ENCODE peak calls at places on chromosomes 11 and 22, in six cellular contexts. One of them, this sample, is unnamed.

GRCh38 chr11:1762537-1763302 is 1.0 kb downstream of the CTSD start:
- DNase-seq in amniotic stem cell: no peak
- DNase-seq in activated T-cell treated with anti-CD3 and anti-CD28 coated beads, Interleukin-2, amount 50 U/mL, for 72 hours: no peak
- DNase-seq in dermis blood vessel endothelial cell: peak; percentile 47
- DNase-seq in ACHN: peak; percentile 38
- DNase-seq in GM23248: no peak
- DNase-seq in this sample: no peak

GRCh38 chr11:30608534-30608933 is 22.4 kb upstream of the MPPED2 start:
- DNase-seq in amniotic stem cell: no peak
- DNase-seq in activated T-cell treated with anti-CD3 and anti-CD28 coated beads, Interleukin-2, amount 50 U/mL, for 72 hours: no peak
- DNase-seq in dermis blood vessel endothelial cell: no peak
- DNase-seq in ACHN: no peak
- DNase-seq in GM23248: no peak
- DNase-seq in this sample: no peak

GRCh38 chr11:120192831-120193625 is 17.8 kb upstream of the OAF start:
- DNase-seq in amniotic stem cell: no peak
- DNase-seq in activated T-cell treated with anti-CD3 and anti-CD28 coated beads, Interleukin-2, amount 50 U/mL, for 72 hours: no peak
- DNase-seq in dermis blood vessel endothelial cell: no peak
- DNase-seq in ACHN: no peak
- DNase-seq in GM23248: no peak
- DNase-seq in this sample: no peak

GRCh38 chr11:119734788-119735187 is 5.8 kb upstream of the NECTIN1 start:
- DNase-seq in amniotic stem cell: no peak
- DNase-seq in activated T-cell treated with anti-CD3 and anti-CD28 coated beads, Interleukin-2, amount 50 U/mL, for 72 hours: no peak
- DNase-seq in dermis blood vessel endothelial cell: peak; percentile 33
- DNase-seq in ACHN: no peak
- DNase-seq in GM23248: no peak
- DNase-seq in this sample: no peak

GRCh38 chr22:19967850-19968449 is 26.3 kb upstream of the TXNRD2 start:
- DNase-seq in amniotic stem cell: no peak
- DNase-seq in activated T-cell treated with anti-CD3 and anti-CD28 coated beads, Interleukin-2, amount 50 U/mL, for 72 hours: no peak
- DNase-seq in dermis blood vessel endothelial cell: no peak
- DNase-seq in ACHN: no peak
- DNase-seq in GM23248: no peak
- DNase-seq in this sample: no peak

GRCh38 chr11:19447150-19447566 is 206.4 kb upstream of the E2F8 start:
- DNase-seq in amniotic stem cell: no peak
- DNase-seq in activated T-cell treated with anti-CD3 and anti-CD28 coated beads, Interleukin-2, amount 50 U/mL, for 72 hours: no peak
- DNase-seq in dermis blood vessel endothelial cell: peak; percentile 63
- DNase-seq in ACHN: no peak
- DNase-seq in GM23248: peak; percentile 40
- DNase-seq in this sample: no peak

GRCh38 chr11:112226062-112226921 is at the start of gene PTS:
- DNase-seq in amniotic stem cell: peak; percentile 44
- DNase-seq in activated T-cell treated with anti-CD3 and anti-CD28 coated beads, Interleukin-2, amount 50 U/mL, for 72 hours: peak; percentile 90
- DNase-seq in dermis blood vessel endothelial cell: peak; percentile 90
- DNase-seq in ACHN: peak; percentile 88
- DNase-seq in GM23248: peak; percentile 97
- DNase-seq in this sample: peak; percentile 82

GRCh38 chr11:130178441-130178971 is 18.9 kb downstream of the ST14 start:
- DNase-seq in amniotic stem cell: no peak
- DNase-seq in activated T-cell treated with anti-CD3 and anti-CD28 coated beads, Interleukin-2, amount 50 U/mL, for 72 hours: no peak
- DNase-seq in dermis blood vessel endothelial cell: no peak
- DNase-seq in ACHN: no peak
- DNase-seq in GM23248: no peak
- DNase-seq in this sample: no peak

GRCh38 chr11:134414036-134414731 is 2.1 kb upstream of the B3GAT1 start:
- DNase-seq in amniotic stem cell: no peak
- DNase-seq in activated T-cell treated with anti-CD3 and anti-CD28 coated beads, Interleukin-2, amount 50 U/mL, for 72 hours: no peak
- DNase-seq in dermis blood vessel endothelial cell: no peak
- DNase-seq in ACHN: no peak
- DNase-seq in GM23248: no peak
- DNase-seq in this sample: no peak

GRCh38 chr22:46934746-46935491 is 172.5 kb downstream of the TBC1D22A start:
- DNase-seq in amniotic stem cell: peak; percentile 58
- DNase-seq in activated T-cell treated with anti-CD3 and anti-CD28 coated beads, Interleukin-2, amount 50 U/mL, for 72 hours: peak; percentile 33
- DNase-seq in dermis blood vessel endothelial cell: peak; percentile 93
- DNase-seq in ACHN: peak; percentile 90
- DNase-seq in GM23248: peak; percentile 95
- DNase-seq in this sample: peak; percentile 22

GRCh38 chr11:66113132-66113856 is 43.2 kb downstream of the PACS1 start:
- DNase-seq in amniotic stem cell: peak; percentile 52
- DNase-seq in activated T-cell treated with anti-CD3 and anti-CD28 coated beads, Interleukin-2, amount 50 U/mL, for 72 hours: no peak
- DNase-seq in dermis blood vessel endothelial cell: peak; percentile 73
- DNase-seq in ACHN: peak; percentile 74
- DNase-seq in GM23248: peak; percentile 94
- DNase-seq in this sample: peak; percentile 6

GRCh38 chr22:30362632-30363281 is 6.0 kb downstream of the CCDC157 start:
- DNase-seq in amniotic stem cell: no peak
- DNase-seq in activated T-cell treated with anti-CD3 and anti-CD28 coated beads, Interleukin-2, amount 50 U/mL, for 72 hours: no peak
- DNase-seq in dermis blood vessel endothelial cell: no peak
- DNase-seq in ACHN: no peak
- DNase-seq in GM23248: no peak
- DNase-seq in this sample: no peak

GRCh38 chr11:1006762-1007161 is 29.8 kb downstream of the MUC6 start:
- DNase-seq in amniotic stem cell: no peak
- DNase-seq in activated T-cell treated with anti-CD3 and anti-CD28 coated beads, Interleukin-2, amount 50 U/mL, for 72 hours: no peak
- DNase-seq in dermis blood vessel endothelial cell: no peak
- DNase-seq in ACHN: no peak
- DNase-seq in GM23248: no peak
- DNase-seq in this sample: no peak

GRCh38 chr11:44094260-44094868 is 1.1 kb upstream of the EXT2 start:
- DNase-seq in amniotic stem cell: peak; percentile 61
- DNase-seq in activated T-cell treated with anti-CD3 and anti-CD28 coated beads, Interleukin-2, amount 50 U/mL, for 72 hours: peak; percentile 84
- DNase-seq in dermis blood vessel endothelial cell: peak; percentile 87
- DNase-seq in ACHN: peak; percentile 76
- DNase-seq in GM23248: peak; percentile 87
- DNase-seq in this sample: peak; percentile 87

GRCh38 chr22:49973018-49973965 is 12.7 kb downstream of the PIM3 start:
- DNase-seq in amniotic stem cell: no peak
- DNase-seq in activated T-cell treated with anti-CD3 and anti-CD28 coated beads, Interleukin-2, amount 50 U/mL, for 72 hours: no peak
- DNase-seq in dermis blood vessel endothelial cell: no peak
- DNase-seq in ACHN: no peak
- DNase-seq in GM23248: no peak
- DNase-seq in this sample: no peak

GRCh38 chr11:62402226-62402625 is 16.6 kb upstream of the SCGB1A1 start:
- DNase-seq in amniotic stem cell: no peak
- DNase-seq in activated T-cell treated with anti-CD3 and anti-CD28 coated beads, Interleukin-2, amount 50 U/mL, for 72 hours: peak; percentile 58
- DNase-seq in dermis blood vessel endothelial cell: no peak
- DNase-seq in ACHN: no peak
- DNase-seq in GM23248: peak; percentile 57
- DNase-seq in this sample: no peak

GRCh38 chr11:74321487-74322188 is 10.2 kb upstream of the P4HA3 start:
- DNase-seq in amniotic stem cell: peak; percentile 62
- DNase-seq in activated T-cell treated with anti-CD3 and anti-CD28 coated beads, Interleukin-2, amount 50 U/mL, for 72 hours: peak; percentile 23
- DNase-seq in dermis blood vessel endothelial cell: peak; percentile 96
- DNase-seq in ACHN: peak; percentile 29
- DNase-seq in GM23248: peak; percentile 81
- DNase-seq in this sample: peak; percentile 69

GRCh38 chr11:69361466-69361865 is 67.5 kb downstream of the MYEOV start:
- DNase-seq in amniotic stem cell: no peak
- DNase-seq in activated T-cell treated with anti-CD3 and anti-CD28 coated beads, Interleukin-2, amount 50 U/mL, for 72 hours: no peak
- DNase-seq in dermis blood vessel endothelial cell: no peak
- DNase-seq in ACHN: no peak
- DNase-seq in GM23248: no peak
- DNase-seq in this sample: no peak

GRCh38 chr11:44101098-44101497 is 5.6 kb downstream of the EXT2 start:
- DNase-seq in amniotic stem cell: no peak
- DNase-seq in activated T-cell treated with anti-CD3 and anti-CD28 coated beads, Interleukin-2, amount 50 U/mL, for 72 hours: no peak
- DNase-seq in dermis blood vessel endothelial cell: no peak
- DNase-seq in ACHN: no peak
- DNase-seq in GM23248: no peak
- DNase-seq in this sample: no peak

GRCh38 chr11:110896358-110896757 is 184.1 kb upstream of the ARHGAP20 start:
- DNase-seq in amniotic stem cell: peak; percentile 28
- DNase-seq in activated T-cell treated with anti-CD3 and anti-CD28 coated beads, Interleukin-2, amount 50 U/mL, for 72 hours: no peak
- DNase-seq in dermis blood vessel endothelial cell: no peak
- DNase-seq in ACHN: peak; percentile 32
- DNase-seq in GM23248: peak; percentile 87
- DNase-seq in this sample: no peak

GRCh38 chr11:62687508-62688396 is 1.6 kb downstream of the LRRN4CL start:
- DNase-seq in amniotic stem cell: no peak
- DNase-seq in activated T-cell treated with anti-CD3 and anti-CD28 coated beads, Interleukin-2, amount 50 U/mL, for 72 hours: no peak
- DNase-seq in dermis blood vessel endothelial cell: no peak
- DNase-seq in ACHN: no peak
- DNase-seq in GM23248: no peak
- DNase-seq in this sample: no peak

GRCh38 chr11:63854696-63855095 is 15.8 kb downstream of the MARK2 start:
- DNase-seq in amniotic stem cell: no peak
- DNase-seq in activated T-cell treated with anti-CD3 and anti-CD28 coated beads, Interleukin-2, amount 50 U/mL, for 72 hours: no peak
- DNase-seq in dermis blood vessel endothelial cell: no peak
- DNase-seq in ACHN: no peak
- DNase-seq in GM23248: no peak
- DNase-seq in this sample: no peak

GRCh38 chr22:38030311-38031133 is 26.7 kb upstream of the PICK1 start:
- DNase-seq in amniotic stem cell: no peak
- DNase-seq in activated T-cell treated with anti-CD3 and anti-CD28 coated beads, Interleukin-2, amount 50 U/mL, for 72 hours: no peak
- DNase-seq in dermis blood vessel endothelial cell: no peak
- DNase-seq in ACHN: no peak
- DNase-seq in GM23248: peak; percentile 24
- DNase-seq in this sample: no peak

GRCh38 chr22:18056161-18056666 is 21.6 kb upstream of the PEX26 start:
- DNase-seq in amniotic stem cell: peak; percentile 50
- DNase-seq in activated T-cell treated with anti-CD3 and anti-CD28 coated beads, Interleukin-2, amount 50 U/mL, for 72 hours: no peak
- DNase-seq in dermis blood vessel endothelial cell: peak; percentile 54
- DNase-seq in ACHN: no peak
- DNase-seq in GM23248: peak; percentile 91
- DNase-seq in this sample: peak; percentile 64

GRCh38 chr11:119420631-119421030 is 2.3 kb downstream of the THY1 start:
- DNase-seq in amniotic stem cell: no peak
- DNase-seq in activated T-cell treated with anti-CD3 and anti-CD28 coated beads, Interleukin-2, amount 50 U/mL, for 72 hours: no peak
- DNase-seq in dermis blood vessel endothelial cell: no peak
- DNase-seq in ACHN: no peak
- DNase-seq in GM23248: no peak
- DNase-seq in this sample: no peak

GRCh38 chr11:119470316-119471266 is 47.6 kb upstream of the THY1 start:
- DNase-seq in amniotic stem cell: peak; percentile 65
- DNase-seq in activated T-cell treated with anti-CD3 and anti-CD28 coated beads, Interleukin-2, amount 50 U/mL, for 72 hours: no peak
- DNase-seq in dermis blood vessel endothelial cell: no peak
- DNase-seq in ACHN: peak; percentile 16
- DNase-seq in GM23248: peak; percentile 98
- DNase-seq in this sample: no peak

GRCh38 chr11:15197696-15198095 is 83.0 kb downstream of the INSC start:
- DNase-seq in amniotic stem cell: no peak
- DNase-seq in activated T-cell treated with anti-CD3 and anti-CD28 coated beads, Interleukin-2, amount 50 U/mL, for 72 hours: no peak
- DNase-seq in dermis blood vessel endothelial cell: no peak
- DNase-seq in ACHN: no peak
- DNase-seq in GM23248: peak; percentile 62
- DNase-seq in this sample: no peak

GRCh38 chr11:74397531-74398243 is 546 bp downstream of the PGM2L1 start:
- DNase-seq in amniotic stem cell: no peak
- DNase-seq in activated T-cell treated with anti-CD3 and anti-CD28 coated beads, Interleukin-2, amount 50 U/mL, for 72 hours: peak; percentile 46
- DNase-seq in dermis blood vessel endothelial cell: peak; percentile 42
- DNase-seq in ACHN: peak; percentile 37
- DNase-seq in GM23248: peak; percentile 54
- DNase-seq in this sample: peak; percentile 31

GRCh38 chr11:122695076-122695620 is 39.6 kb downstream of the UBASH3B start:
- DNase-seq in amniotic stem cell: no peak
- DNase-seq in activated T-cell treated with anti-CD3 and anti-CD28 coated beads, Interleukin-2, amount 50 U/mL, for 72 hours: no peak
- DNase-seq in dermis blood vessel endothelial cell: no peak
- DNase-seq in ACHN: no peak
- DNase-seq in GM23248: no peak
- DNase-seq in this sample: no peak

GRCh38 chr11:115678942-115679341 is 174.7 kb upstream of the CADM1 start:
- DNase-seq in amniotic stem cell: no peak
- DNase-seq in activated T-cell treated with anti-CD3 and anti-CD28 coated beads, Interleukin-2, amount 50 U/mL, for 72 hours: no peak
- DNase-seq in dermis blood vessel endothelial cell: peak; percentile 29
- DNase-seq in ACHN: peak; percentile 33
- DNase-seq in GM23248: no peak
- DNase-seq in this sample: peak; percentile 62

GRCh38 chr11:12084191-12084717 is 26.1 kb upstream of the MICAL2 start:
- DNase-seq in amniotic stem cell: no peak
- DNase-seq in activated T-cell treated with anti-CD3 and anti-CD28 coated beads, Interleukin-2, amount 50 U/mL, for 72 hours: no peak
- DNase-seq in dermis blood vessel endothelial cell: no peak
- DNase-seq in ACHN: no peak
- DNase-seq in GM23248: no peak
- DNase-seq in this sample: no peak

GRCh38 chr11:45802531-45803317 is 2.2 kb upstream of the SLC35C1 start:
- DNase-seq in amniotic stem cell: no peak
- DNase-seq in activated T-cell treated with anti-CD3 and anti-CD28 coated beads, Interleukin-2, amount 50 U/mL, for 72 hours: no peak
- DNase-seq in dermis blood vessel endothelial cell: no peak
- DNase-seq in ACHN: no peak
- DNase-seq in GM23248: no peak
- DNase-seq in this sample: no peak

GRCh38 chr22:26546282-26546681 is 34.0 kb upstream of the TFIP11 start:
- DNase-seq in amniotic stem cell: no peak
- DNase-seq in activated T-cell treated with anti-CD3 and anti-CD28 coated beads, Interleukin-2, amount 50 U/mL, for 72 hours: no peak
- DNase-seq in dermis blood vessel endothelial cell: no peak
- DNase-seq in ACHN: no peak
- DNase-seq in GM23248: no peak
- DNase-seq in this sample: no peak

This sample was measured in SK-MEL-5.